ENCODE peak calls at places on chromosome 7, in five cellular contexts. C, G, S, P and E are unnamed samples. For H4K20me1, the result is how much of the 10 kb centered on the place peaks cover.

GRCh38 chr7:83835424-83835823 is 186.5 kb upstream of the SEMA3E start:
- DNase-seq in C (no peak), G (no peak), S (no peak), P (no peak), E (no peak)

GRCh38 chr7:157596471-157596870 is 259.7 kb downstream of the DNAJB6 start:
- DNase-seq in C (no peak), G (no peak), S (no peak), P (no peak), E (no peak)

GRCh38 chr7:79302281-79302680 is 151.2 kb downstream of the MAGI2 start:
- DNase-seq in C (no peak), G (no peak), S (no peak), P (no peak), E (no peak)

GRCh38 chr7:617614-618538 is 98.2 kb upstream of the PDGFA start:
- DNase-seq in C (no peak), G (no peak), S (no peak), P (peak), E (no peak)

GRCh38 chr7:37770813-37771212 is 77.6 kb upstream of the NME8 start:
- DNase-seq in C (no peak), G (no peak), S (no peak), P (no peak), E (no peak)

GRCh38 chr7:130963349-130963748 is 229.3 kb upstream of the KLF14 start:
- DNase-seq in C (no peak), G (no peak), S (no peak), P (no peak), E (no peak)

GRCh38 chr7:33979807-33980355 is 74.5 kb downstream of the BMPER start:
- DNase-seq in C (no peak), G (no peak), S (no peak), P (peak), E (no peak)

GRCh38 chr7:132656846-132657776 is 80.8 kb upstream of the PLXNA4 start:
- DNase-seq in C (peak), G (peak), S (no peak), P (no peak), E (peak)

GRCh38 chr7:132742152-132742551 is 165.9 kb upstream of the PLXNA4 start:
- DNase-seq in C (no peak), G (no peak), S (no peak), P (no peak), E (no peak)

GRCh38 chr7:47435889-47436312 is 146.0 kb downstream of the TNS3 start:
- DNase-seq in C (peak), G (no peak), S (no peak), P (peak), E (peak)

GRCh38 chr7:24967696-24968095 is 12.3 kb downstream of the OSBPL3 start:
- DNase-seq in C (no peak), G (no peak), S (no peak), P (no peak), E (no peak)

GRCh38 chr7:77393261-77393660 is 22.9 kb downstream of the GSAP start:
- DNase-seq in C (no peak), G (no peak), S (peak), P (no peak), E (peak)

GRCh38 chr7:156984209-156984891 is 26.1 kb downstream of the MNX1 start:
- DNase-seq in C (no peak), G (peak), S (no peak), P (no peak), E (no peak)

GRCh38 chr7:80187279-80187678 is 52.6 kb downstream of the GNAI1 start:
- DNase-seq in C (no peak), G (no peak), S (no peak), P (no peak), E (no peak)

GRCh38 chr7:132708501-132708900 is 132.2 kb upstream of the PLXNA4 start:
- DNase-seq in C (no peak), G (no peak), S (no peak), P (no peak), E (no peak)

GRCh38 chr7:73533742-73534141 is 11.6 kb upstream of the BAZ1B start:
- DNase-seq in C (no peak), G (no peak), S (no peak), P (no peak), E (no peak)

GRCh38 chr7:46544396-46545008 is 623.4 kb upstream of the IGFBP3 start:
- DNase-seq in C (no peak), G (no peak), S (no peak), P (peak), E (peak)

GRCh38 chr7:46391215-46391614 is 470.1 kb upstream of the IGFBP3 start:
- DNase-seq in C (no peak), G (no peak), S (no peak), P (no peak), E (no peak)

GRCh38 chr7:27192546-27193334 is 7.2 kb downstream of the HOXA13 start:
- DNase-seq in C (no peak), G (peak), S (no peak), P (no peak), E (no peak)

GRCh38 chr7:140683657-140684056 is 10.9 kb downstream of the ADCK2 start:
- DNase-seq in C (no peak), G (no peak), S (no peak), P (no peak), E (no peak)

GRCh38 chr7:136869006-136869961 is 832 bp downstream of the CHRM2 start:
- DNase-seq in C (no peak), G (peak), S (no peak), P (no peak), E (no peak)

GRCh38 chr7:153087498-153087897 is 327.9 kb downstream of the ACTR3B start:
- DNase-seq in C (peak), G (no peak), S (no peak), P (no peak), E (no peak)

GRCh38 chr7:154931906-154932305 is 71.0 kb downstream of the PAXIP1 start:
- DNase-seq in C (no peak), G (no peak), S (no peak), P (no peak), E (no peak)

GRCh38 chr7:30164567-30164966 is 29.8 kb downstream of the MTURN start:
- DNase-seq in C (peak), G (no peak), S (no peak), P (peak), E (peak)

GRCh38 chr7:132437730-132438129 is 138.5 kb downstream of the PLXNA4 start:
- DNase-seq in C (no peak), G (no peak), S (no peak), P (no peak), E (no peak)

GRCh38 chr7:30511973-30512662 is 7.5 kb upstream of the GGCT start:
- DNase-seq in C (no peak), G (no peak), S (no peak), P (no peak), E (no peak)

GRCh38 chr7:148982596-148983219 is 45.6 kb downstream of the PDIA4 start:
- DNase-seq in C (no peak), G (no peak), S (no peak), P (no peak), E (no peak)

GRCh38 chr7:47333131-47333887 is 248.6 kb downstream of the TNS3 start:
- DNase-seq in C (no peak), G (no peak), S (no peak), P (no peak), E (no peak)

GRCh38 chr7:143398616-143399015 is 10.0 kb downstream of the EPHA1 start:
- DNase-seq in C (no peak), G (no peak), S (no peak), P (no peak), E (no peak)

GRCh38 chr7:89914673-89915072 is 239.6 kb upstream of the STEAP1 start:
- DNase-seq in C (no peak), G (no peak), S (no peak), P (no peak), E (no peak)

GRCh38 chr7:70316745-70317144 is 718.5 kb downstream of the AUTS2 start:
- DNase-seq in C (no peak), G (no peak), S (no peak), P (no peak), E (no peak)

GRCh38 chr7:136480875-136481274 is 387.6 kb upstream of the CHRM2 start:
- DNase-seq in C (no peak), G (no peak), S (no peak), P (no peak), E (no peak)

GRCh38 chr7:16084370-16084769 is 337.0 kb downstream of the CRPPA start:
- DNase-seq in C (no peak), G (no peak), S (no peak), P (no peak), E (no peak)

GRCh38 chr7:72504057-72504456 is 91.9 kb upstream of the CALN1 start:
- DNase-seq in C (no peak), G (no peak), S (no peak), P (peak), E (no peak)

GRCh38 chr7:136104269-136104603 is 127.1 kb upstream of the MTPN start:
- DNase-seq in C (peak), G (no peak), S (no peak), P (no peak), E (no peak)

GRCh38 chr7:80957226-80957625 is 38.4 kb upstream of the SEMA3C start:
- DNase-seq in C (no peak), G (no peak), S (no peak), P (no peak), E (no peak)

GRCh38 chr7:3730271-3730670 is 429.2 kb downstream of the SDK1 start:
- DNase-seq in C (no peak), G (no peak), S (no peak), P (no peak), E (no peak)
- TF ChIP-seq ZNF274 in C (no peak), G (no peak), S (no peak), P (no peak), E (no peak)

GRCh38 chr7:134431805-134432204 is 27.1 kb downstream of the AKR1B1 start:
- DNase-seq in C (no peak), G (no peak), S (no peak), P (peak), E (no peak)

GRCh38 chr7:134425777-134426176 is 33.1 kb downstream of the AKR1B1 start:
- DNase-seq in C (no peak), G (no peak), S (no peak), P (no peak), E (no peak)

GRCh38 chr7:134428942-134429341 is 30.0 kb downstream of the AKR1B1 start:
- DNase-seq in C (no peak), G (no peak), S (no peak), P (no peak), E (no peak)

GRCh38 chr7:134429481-134429880 is 29.4 kb downstream of the AKR1B1 start:
- DNase-seq in C (no peak), G (no peak), S (no peak), P (no peak), E (no peak)

GRCh38 chr7:134427896-134428295 is 31.0 kb downstream of the AKR1B1 start:
- DNase-seq in C (no peak), G (no peak), S (no peak), P (no peak), E (no peak)
- TF ChIP-seq SIN3A in C (no peak), G (no peak), S (no peak), P (no peak), E (no peak)

DNA sequence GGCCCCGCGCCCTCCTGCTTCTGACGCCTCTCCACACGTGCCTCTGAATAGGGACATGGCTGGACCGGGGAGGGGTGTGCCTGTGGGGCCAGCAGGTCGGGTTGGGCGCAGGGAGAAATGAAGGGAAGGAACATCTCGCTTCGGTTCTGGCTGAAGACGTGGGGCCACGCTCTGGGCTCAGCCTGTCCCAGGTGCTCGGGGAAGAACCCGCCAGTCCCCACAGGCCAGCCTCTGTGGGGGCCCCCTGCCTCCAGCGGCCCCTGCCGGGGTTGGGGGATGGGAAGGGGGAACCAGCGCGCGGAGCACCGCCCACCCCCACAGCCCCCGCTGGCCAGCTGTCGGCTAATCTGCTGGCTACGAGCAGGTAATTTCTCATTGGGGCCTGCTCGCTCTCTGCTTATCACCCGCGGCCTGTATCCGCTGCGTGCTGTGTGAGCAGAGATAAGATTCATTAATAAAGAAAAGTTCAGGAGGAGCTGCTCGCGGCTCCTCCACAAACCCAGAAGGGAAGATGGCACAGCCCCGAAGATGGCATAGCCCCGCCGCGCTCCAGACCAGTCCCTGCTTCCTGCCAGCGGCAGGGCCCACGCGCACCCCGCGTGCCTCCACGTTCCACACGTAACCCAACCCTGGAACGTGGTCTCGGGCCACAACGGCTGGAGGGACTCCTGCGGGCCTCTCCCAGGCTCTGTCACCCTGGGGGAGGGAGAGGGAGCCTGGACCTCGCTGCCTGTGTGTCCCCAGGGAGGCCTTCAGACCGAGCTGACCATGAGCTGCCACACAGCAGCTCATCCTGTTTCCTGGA is 186.3 kb downstream of the ELFN1 start:
- DNase-seq in C (peak), G (no peak), S (no peak), P (no peak), E (no peak)
- H4K20me1 ChIP-seq in C (under half), G (under half), S (under half), P (under half), E (under half)

DNA sequence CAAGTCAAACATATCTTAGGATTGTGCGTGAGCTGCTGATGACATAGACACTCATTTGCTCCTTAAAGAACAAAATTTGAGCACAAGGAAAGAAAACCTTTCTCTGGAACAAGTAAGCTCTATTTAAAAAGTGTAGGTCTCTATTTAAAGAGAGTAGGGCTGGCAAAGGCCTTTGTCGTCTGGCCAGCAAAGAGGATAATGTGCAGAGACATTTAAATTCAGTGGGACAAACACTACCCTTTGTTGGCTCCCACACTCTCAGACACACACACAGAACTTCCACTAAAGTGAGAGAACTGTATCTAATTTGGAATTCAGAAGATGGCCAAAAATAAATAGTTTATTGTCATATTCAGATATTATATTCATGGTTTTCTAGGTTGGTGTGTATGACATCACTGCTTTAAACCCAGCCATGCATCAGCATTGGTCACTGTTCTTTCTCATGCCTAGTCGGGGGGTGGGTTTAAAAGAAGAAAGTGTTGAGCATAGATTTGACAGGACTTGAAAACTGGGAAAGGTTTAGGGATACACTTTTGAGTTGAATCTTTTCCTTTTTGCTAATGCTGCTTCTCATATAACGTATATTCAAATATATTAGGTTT is 49.5 kb upstream of the HDAC9 start:
- DNase-seq in C (no peak), G (no peak), S (no peak), P (no peak), E (no peak)
- TF ChIP-seq ZNF274 in C (no peak), G (no peak), S (no peak), P (no peak), E (no peak)

GRCh38 chr7:12923971-12924370 is 236.5 kb downstream of the ARL4A start:
- DNase-seq in C (no peak), G (no peak), S (no peak), P (no peak), E (peak)

GRCh38 chr7:12930534-12930933 is 243.1 kb downstream of the ARL4A start:
- DNase-seq in C (no peak), G (no peak), S (no peak), P (no peak), E (no peak)

GRCh38 chr7:12929416-12930140 is 242.1 kb downstream of the ARL4A start:
- DNase-seq in C (no peak), G (no peak), S (no peak), P (no peak), E (no peak)

GRCh38 chr7:12926236-12926635 is 238.8 kb downstream of the ARL4A start:
- DNase-seq in C (no peak), G (no peak), S (no peak), P (no peak), E (no peak)

DNA sequence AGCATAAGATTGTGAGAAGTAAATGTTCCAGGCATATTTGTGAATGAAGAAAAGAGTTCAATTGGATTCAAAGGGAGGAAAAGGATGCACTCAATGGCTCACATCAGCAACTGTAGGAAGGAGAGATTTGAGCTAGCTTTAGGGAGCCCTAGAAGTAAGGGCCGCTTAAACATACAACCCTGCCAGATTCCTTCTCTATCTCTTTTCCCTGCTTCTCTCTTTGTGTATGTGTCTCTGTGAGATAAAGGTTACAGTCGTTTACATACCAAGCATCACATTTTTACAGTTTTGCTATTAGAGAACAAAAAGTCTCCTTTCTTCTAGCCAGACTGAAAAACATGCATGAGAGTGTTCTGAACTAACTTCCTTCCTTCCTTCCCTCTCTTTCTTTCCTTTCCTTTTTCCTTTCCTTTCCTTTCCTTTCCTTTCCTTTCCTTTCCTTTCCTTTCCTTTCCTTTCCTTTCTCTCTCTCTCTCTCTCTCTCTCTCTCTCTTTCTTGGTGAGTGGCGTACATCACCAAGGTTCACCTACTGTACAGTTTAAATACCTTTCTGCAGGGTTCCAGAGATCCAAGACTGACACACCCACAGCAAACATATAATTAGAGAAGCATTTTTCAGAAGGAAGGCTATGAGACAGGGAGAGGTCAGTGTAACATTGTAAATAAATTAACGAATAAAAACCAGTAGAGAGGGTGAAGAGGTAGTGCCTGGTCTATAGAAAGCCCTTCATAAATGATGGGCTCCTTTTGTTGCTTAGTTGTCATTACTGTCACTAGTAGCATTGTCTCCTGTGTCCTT is 240.4 kb downstream of the ARL4A start:
- DNase-seq in C (no peak), G (no peak), S (no peak), P (no peak), E (no peak)
- TF ChIP-seq SIN3A in C (no peak), G (no peak), S (no peak), P (no peak), E (no peak)

GRCh38 chr7:98194186-98194585 is 17.1 kb upstream of the BHLHA15 start:
- DNase-seq in C (no peak), G (no peak), S (no peak), P (no peak), E (no peak)

GRCh38 chr7:98196706-98197605 is 14.3 kb upstream of the BHLHA15 start:
- DNase-seq in C (no peak), G (no peak), S (no peak), P (no peak), E (no peak)

GRCh38 chr7:98192781-98193457 is 18.3 kb upstream of the BHLHA15 start:
- DNase-seq in C (no peak), G (no peak), S (no peak), P (no peak), E (no peak)

GRCh38 chr7:98193474-98194180 is 17.6 kb upstream of the BHLHA15 start:
- DNase-seq in C (no peak), G (no peak), S (no peak), P (no peak), E (no peak)

GRCh38 chr7:98194672-98195457 is 16.4 kb upstream of the BHLHA15 start:
- DNase-seq in C (no peak), G (no peak), S (no peak), P (no peak), E (no peak)
- H4K20me1 ChIP-seq in C (under half), G (under half), S (under half), P (under half), E (under half)

GRCh38 chr7:150450491-150450992 is at the start of gene GIMAP8:
- DNase-seq in C (no peak), G (no peak), S (no peak), P (no peak), E (no peak)
- TF ChIP-seq ZNF274 in C (no peak), G (no peak), S (no peak), P (no peak), E (no peak)

GRCh38 chr7:129522088-129522970 is 20.0 kb downstream of the SMKR1 start:
- DNase-seq in C (peak), G (peak), S (no peak), P (no peak), E (no peak)
- TF ChIP-seq SIN3A in C (no peak), G (peak), S (no peak), P (no peak), E (no peak)